ENCODE peak calls at places on chromosomes 3 and 15, in eight cellular contexts. One of them, this sample, is unnamed.
A peak's percentile ranks its signal among the peaks of the same experiment; 100 is the strongest.

GRCh38 chr3:138470687-138471086 is 36.3 kb downstream of the ESYT3 start:
- DNase-seq in SJSA1: no peak
- DNase-seq in aorta: peak; percentile 44
- DNase-seq in substantia nigra: no peak
- DNase-seq in Right ventricle myocardium superior: no peak
- DNase-seq in upper lobe of right lung: peak; percentile 62
- DNase-seq in heart right ventricle: peak; percentile 76
- DNase-seq in amniotic epithelial cell: no peak
- DNase-seq in this sample: no peak

GRCh38 chr3:54433846-54434245 is 311.5 kb downstream of the CACNA2D3 start:
- DNase-seq in upper lobe of right lung: no peak
- DNase-seq in SJSA1: no peak
- DNase-seq in substantia nigra: no peak
- DNase-seq in heart right ventricle: no peak
- DNase-seq in amniotic epithelial cell: no peak
- DNase-seq in Right ventricle myocardium superior: no peak
- DNase-seq in aorta: no peak
- DNase-seq in this sample: no peak

GRCh38 chr15:35583863-35584528 is 38.0 kb upstream of the DPH6 start:
- DNase-seq in aorta: no peak
- DNase-seq in SJSA1: no peak
- DNase-seq in Right ventricle myocardium superior: no peak
- DNase-seq in amniotic epithelial cell: peak; percentile 71
- DNase-seq in heart right ventricle: peak; percentile 38
- DNase-seq in upper lobe of right lung: no peak
- DNase-seq in substantia nigra: no peak
- DNase-seq in this sample: no peak

GRCh38 chr3:195195321-195196209 is 75.4 kb downstream of the XXYLT1 start:
- DNase-seq in Right ventricle myocardium superior: no peak
- DNase-seq in heart right ventricle: no peak
- DNase-seq in aorta: no peak
- DNase-seq in SJSA1: peak; percentile 53
- DNase-seq in upper lobe of right lung: no peak
- DNase-seq in substantia nigra: peak; percentile 57
- DNase-seq in amniotic epithelial cell: no peak
- DNase-seq in this sample: no peak

GRCh38 chr15:71117906-71118305 is 2.6 kb downstream of the THSD4 start:
- DNase-seq in aorta: no peak
- DNase-seq in substantia nigra: no peak
- DNase-seq in upper lobe of right lung: no peak
- DNase-seq in heart right ventricle: no peak
- DNase-seq in Right ventricle myocardium superior: no peak
- DNase-seq in amniotic epithelial cell: no peak
- DNase-seq in SJSA1: no peak
- DNase-seq in this sample: no peak

GRCh38 chr3:5220667-5221431 is 33.3 kb downstream of the EDEM1 start:
- DNase-seq in upper lobe of right lung: no peak
- DNase-seq in substantia nigra: no peak
- DNase-seq in Right ventricle myocardium superior: no peak
- DNase-seq in aorta: no peak
- DNase-seq in heart right ventricle: no peak
- DNase-seq in SJSA1: no peak
- DNase-seq in amniotic epithelial cell: no peak
- DNase-seq in this sample: no peak

GRCh38 chr3:14434105-14434504 is 31.7 kb downstream of the SLC6A6 start:
- DNase-seq in Right ventricle myocardium superior: no peak
- DNase-seq in aorta: no peak
- DNase-seq in substantia nigra: no peak
- DNase-seq in SJSA1: no peak
- DNase-seq in amniotic epithelial cell: peak; percentile 64
- DNase-seq in heart right ventricle: no peak
- DNase-seq in upper lobe of right lung: peak; percentile 79
- DNase-seq in this sample: no peak

GRCh38 chr15:58472821-58473581 is 41.2 kb downstream of the LIPC start:
- DNase-seq in SJSA1: no peak
- DNase-seq in heart right ventricle: no peak
- DNase-seq in aorta: no peak
- DNase-seq in substantia nigra: no peak
- DNase-seq in Right ventricle myocardium superior: no peak
- DNase-seq in amniotic epithelial cell: no peak
- DNase-seq in upper lobe of right lung: no peak
- DNase-seq in this sample: peak; percentile 71

GRCh38 chr15:39273805-39274411 is 307.0 kb upstream of the THBS1 start:
- DNase-seq in upper lobe of right lung: no peak
- DNase-seq in aorta: no peak
- DNase-seq in SJSA1: peak; percentile 58
- DNase-seq in heart right ventricle: peak; percentile 19
- DNase-seq in amniotic epithelial cell: no peak
- DNase-seq in Right ventricle myocardium superior: no peak
- DNase-seq in substantia nigra: no peak
- DNase-seq in this sample: no peak